ENCODE peak calls at places on chromosomes 4 and X, in ten cellular contexts. J is thoracic aorta, Q is choroid plexus epithelial cell, W is cardiac fibroblast, K is suprapubic skin, U is cardiac muscle cell, V is testis, Y is body of pancreas, X is osteoblast, F is GM12878. T is an unnamed sample.

GRCh38 chrX:78650906-78651437 is 8.2 kb downstream of the RTL3 start:
- DNase-seq in U (no peak), K (no peak), F (peak), W (peak), X (no peak), J (no peak), Y (no peak), V (no peak), Q (peak), T (peak)

GRCh38 chrX:77962068-77962902 is 7.2 kb downstream of the PGAM4 start:
- DNase-seq in K (no peak), U (no peak), J (no peak), X (no peak), Q (peak), Y (no peak), F (no peak), V (no peak), W (peak), T (no peak)

GRCh38 chr4:83639849-83640493 is 104.1 kb downstream of the GPAT3 start:
- DNase-seq in U (peak), Q (peak), W (peak), K (no peak), Y (peak), V (peak), X (no peak), F (peak), J (no peak), T (peak)

GRCh38 chr4:142434519-142435224 is 411.4 kb downstream of the INPP4B start:
- DNase-seq in F (no peak), K (no peak), X (peak), Y (no peak), J (no peak), V (no peak), U (no peak), W (no peak), Q (no peak), T (no peak)

GRCh38 chrX:41922694-41923171 is 621 bp downstream of the CASK start:
- DNase-seq in Y (peak), J (no peak), X (peak), W (peak), K (peak), F (no peak), Q (peak), U (peak), V (peak), T (peak)

GRCh38 chrX:1391707-1392375 is at the start of gene SLC25A6:
- DNase-seq in F (peak), J (peak), Q (peak), U (peak), W (peak), V (peak), X (peak), K (peak), Y (peak), T (peak)

GRCh38 chr4:106369456-106370060 is 980 bp upstream of the GIMD1 start:
- DNase-seq in X (no peak), W (peak), J (no peak), F (peak), Q (peak), U (peak), Y (peak), V (peak), K (no peak), T (peak)

GRCh38 chrX:117990438-117990837 is 126.2 kb downstream of the KLHL13 start:
- DNase-seq in F (no peak), W (no peak), Y (no peak), J (no peak), U (no peak), V (no peak), Q (no peak), K (no peak), X (no peak), T (no peak)

GRCh38 chrX:13283968-13284914 is 35.6 kb downstream of the ATXN3L start:
- DNase-seq in V (no peak), J (no peak), Q (peak), X (peak), W (peak), K (no peak), Y (no peak), F (no peak), U (no peak), T (peak)

GRCh38 chr4:188879598-188879997 is 740.4 kb downstream of the TRIML1 start:
- DNase-seq in W (no peak), V (no peak), X (no peak), Y (no peak), Q (no peak), J (no peak), K (no peak), U (no peak), F (no peak), T (no peak)

GRCh38 chrX:101691823-101692222 is 32.2 kb upstream of the ARMCX2 start:
- DNase-seq in V (no peak), W (no peak), X (no peak), Q (no peak), Y (no peak), U (no peak), F (no peak), K (no peak), J (no peak), T (no peak)

GRCh38 chr4:85486425-85487101 is 11.6 kb downstream of the ARHGAP24 start:
- DNase-seq in V (no peak), X (no peak), W (peak), F (no peak), J (no peak), Q (peak), U (no peak), Y (no peak), K (no peak), T (peak)

GRCh38 chrX:5936438-5936837 is 292.2 kb downstream of the NLGN4X start:
- DNase-seq in Y (no peak), K (no peak), W (peak), V (peak), J (no peak), X (no peak), Q (no peak), F (no peak), U (no peak), T (peak)

GRCh38 chr4:183256756-183257385 is 63.2 kb downstream of the CLDN22 start:
- DNase-seq in K (no peak), Q (peak), J (no peak), Y (peak), U (peak), F (no peak), X (peak), W (peak), V (peak), T (peak)

GRCh38 chr4:110907801-110908313 is 285.0 kb upstream of the PITX2 start:
- DNase-seq in F (no peak), U (no peak), Q (no peak), K (no peak), J (no peak), W (no peak), V (no peak), X (no peak), Y (no peak), T (no peak)

GRCh38 chr4:175635513-175635912 is 176.6 kb downstream of the GPM6A start:
- DNase-seq in X (no peak), V (no peak), W (no peak), J (no peak), Q (no peak), K (no peak), U (no peak), Y (no peak), F (no peak), T (no peak)

GRCh38 chr4:20217521-20217920 is 34.2 kb upstream of the SLIT2 start:
- DNase-seq in X (no peak), K (no peak), F (no peak), V (no peak), U (no peak), W (no peak), Y (no peak), J (no peak), Q (no peak), T (peak)

GRCh38 chr4:87559090-87559837 is 30.1 kb upstream of the SPARCL1 start:
- DNase-seq in V (peak), W (no peak), K (no peak), X (no peak), Q (no peak), F (peak), J (no peak), U (peak), Y (peak), T (no peak)

GRCh38 chrX:132615396-132616131 is 126.7 kb upstream of the MBNL3 start:
- DNase-seq in V (peak), Y (peak), X (no peak), K (peak), U (peak), Q (peak), J (no peak), F (no peak), W (peak), T (peak)

GRCh38 chrX:145715641-145716138 is 101.9 kb upstream of the SLITRK2 start:
- DNase-seq in W (no peak), K (no peak), J (no peak), Y (no peak), X (no peak), U (no peak), Q (no peak), F (no peak), V (no peak), T (no peak)

GRCh38 chr4:82629238-82630000 is 67.6 kb upstream of the TMEM150C start:
- DNase-seq in U (no peak), W (peak), J (no peak), V (no peak), X (no peak), Y (no peak), F (no peak), K (no peak), Q (peak), T (peak)

GRCh38 chr4:3413675-3414420 is 27.9 kb upstream of the HGFAC start:
- DNase-seq in W (no peak), F (no peak), Y (no peak), U (no peak), K (peak), V (no peak), X (peak), J (no peak), Q (no peak), T (no peak)

GRCh38 chr4:30153427-30153826 is 566.7 kb upstream of the PCDH7 start:
- DNase-seq in X (no peak), V (no peak), K (no peak), Q (no peak), F (no peak), W (no peak), J (no peak), U (no peak), Y (no peak), T (no peak)

GRCh38 chr4:2802618-2803531 is 10.0 kb downstream of the SH3BP2 start:
- DNase-seq in F (no peak), Y (no peak), K (peak), X (peak), V (no peak), Q (no peak), U (no peak), J (no peak), W (no peak), T (no peak)

GRCh38 chr4:184446132-184446531 is 28.2 kb downstream of the IRF2 start:
- DNase-seq in Q (no peak), J (no peak), W (no peak), X (no peak), Y (no peak), V (no peak), F (no peak), K (no peak), U (no peak), T (no peak)

GRCh38 chrX:18702362-18703195 is 4.9 kb upstream of the PPEF1 start:
- DNase-seq in J (no peak), Q (peak), U (no peak), Y (no peak), V (no peak), K (no peak), W (peak), F (no peak), X (peak), T (no peak)

GRCh38 chrX:22325091-22325490 is 52.4 kb downstream of the CBLL2 start:
- DNase-seq in X (no peak), V (no peak), F (no peak), Y (no peak), J (no peak), W (peak), Q (peak), U (peak), K (no peak), T (peak)

GRCh38 chr4:138749303-138749702 is 266.3 kb upstream of the NOCT start:
- DNase-seq in J (no peak), Y (no peak), X (no peak), F (no peak), V (no peak), W (peak), Q (peak), U (peak), K (no peak), T (peak)

GRCh38 chr4:156528216-156528615 is 443.4 kb downstream of the PDGFC start:
- DNase-seq in Q (no peak), J (no peak), K (no peak), U (no peak), V (no peak), Y (no peak), F (no peak), W (no peak), X (no peak), T (no peak)

GRCh38 chrX:42096262-42096939 is 173.0 kb upstream of the CASK start:
- DNase-seq in U (no peak), W (peak), Q (peak), V (no peak), K (no peak), Y (no peak), J (no peak), X (peak), F (no peak), T (peak)

GRCh38 chr4:84895283-84895682 is 71.2 kb downstream of the WDFY3 start:
- DNase-seq in Y (no peak), X (no peak), J (no peak), K (no peak), W (no peak), Q (no peak), V (no peak), U (no peak), F (no peak), T (no peak)

GRCh38 chr4:168822481-168822880 is 187.6 kb downstream of the CBR4 start:
- DNase-seq in Q (no peak), F (no peak), U (no peak), J (no peak), X (no peak), V (no peak), Y (no peak), W (no peak), K (no peak), T (no peak)

GRCh38 chr4:89134775-89135319 is 23.5 kb downstream of the TIGD2 start:
- DNase-seq in F (no peak), V (peak), U (no peak), K (no peak), Q (peak), J (no peak), Y (no peak), W (peak), X (no peak), T (peak)

GRCh38 chrX:83469551-83469950 is 38.5 kb upstream of the POU3F4 start:
- DNase-seq in W (peak), Y (peak), F (no peak), X (peak), J (no peak), Q (peak), V (peak), U (peak), K (no peak), T (no peak)

GRCh38 chr4:99300934-99301333 is 10.1 kb upstream of the ADH1A start:
- DNase-seq in U (peak), W (peak), Q (peak), V (peak), F (no peak), J (peak), K (peak), Y (peak), X (peak), T (peak)

GRCh38 chr4:127505203-127505602 is 127.6 kb upstream of the INTU start:
- DNase-seq in U (peak), F (no peak), Y (peak), K (no peak), Q (peak), W (peak), X (no peak), V (peak), J (no peak), T (peak)

GRCh38 chr4:76251448-76252270 is at the start of gene FAM47E:
- DNase-seq in Q (peak), V (peak), F (no peak), J (peak), Y (peak), X (peak), K (peak), U (peak), W (peak), T (peak)
- TF ChIP-seq CTCF in Q (peak), V (no peak), F (no peak), J (peak), Y (peak), X (no peak), K (no peak), U (peak), W (peak), T (no peak)

GRCh38 chrX:86146102-86146501 is 2.1 kb upstream of the DACH2 start:
- DNase-seq in Q (no peak), Y (no peak), U (no peak), F (no peak), X (no peak), W (no peak), V (no peak), J (no peak), K (no peak), T (no peak)

GRCh38 chrX:86154586-86154985 is 6.3 kb downstream of the DACH2 start:
- DNase-seq in Q (no peak), F (no peak), Y (no peak), W (no peak), X (no peak), U (no peak), V (no peak), K (no peak), J (no peak), T (no peak)

GRCh38 chrX:86149089-86149488 is 838 bp downstream of the DACH2 start:
- DNase-seq in U (no peak), W (no peak), F (no peak), K (no peak), J (no peak), X (no peak), Q (no peak), Y (no peak), V (no peak), T (no peak)

GRCh38 chrX:86148024-86148511 is at the start of gene DACH2:
- DNase-seq in U (peak), W (peak), Q (peak), J (peak), F (no peak), K (no peak), Y (peak), X (peak), V (peak), T (peak)

DNA sequence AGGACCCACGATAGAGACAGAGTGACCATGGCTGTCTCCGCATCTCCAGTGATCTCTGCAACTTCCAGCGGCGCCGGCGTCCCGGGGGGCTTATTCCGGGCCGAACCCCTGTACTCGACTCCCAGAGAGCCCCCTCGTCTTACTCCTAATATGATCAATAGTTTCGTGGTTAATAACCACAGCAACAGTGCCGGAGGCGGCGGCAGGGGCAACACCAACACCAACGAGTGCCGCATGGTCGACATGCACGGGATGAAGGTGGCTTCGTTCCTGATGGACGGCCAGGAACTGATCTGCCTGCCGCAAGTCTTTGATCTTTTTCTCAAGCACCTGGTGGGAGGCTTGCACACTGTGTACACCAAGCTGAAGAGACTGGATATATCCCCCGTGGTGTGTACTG is 343 bp downstream of the DACH2 start:
- DNase-seq in V (no peak), U (no peak), K (no peak), F (no peak), X (no peak), Y (no peak), Q (no peak), W (no peak), J (no peak), T (no peak)
- H3K4me3 ChIP-seq in V (peak), U (peak), K (peak), F (no peak), X (peak), Y (no peak), Q (peak), W (peak), J (peak), T (peak)

DNA sequence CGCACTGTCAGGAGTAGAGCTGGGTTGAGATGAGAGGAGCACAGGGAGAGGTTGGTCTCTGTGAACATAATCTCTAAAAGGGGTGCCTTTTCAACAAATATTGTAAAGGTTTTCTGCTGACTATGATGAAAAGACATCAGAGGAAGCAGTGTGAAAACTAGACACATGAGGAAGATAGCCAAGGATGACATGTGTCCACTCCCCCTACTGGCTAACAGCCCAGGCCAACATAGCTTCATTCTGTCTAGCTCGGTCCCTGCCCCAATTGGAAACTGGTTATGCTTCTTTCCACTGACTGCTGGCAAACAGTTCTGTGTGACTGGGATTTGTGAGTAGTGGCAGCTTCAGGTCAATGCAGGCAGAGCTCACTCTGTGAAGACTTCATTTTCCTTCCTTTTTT is 115.4 kb upstream of the ESX1 start:
- DNase-seq in F (no peak), K (no peak), J (no peak), V (peak), U (peak), X (peak), Y (no peak), W (no peak), Q (peak), T (peak)
- TF ChIP-seq CTCF in F (no peak), K (no peak), J (no peak), V (no peak), U (peak), X (no peak), Y (no peak), W (peak), Q (peak), T (no peak)

DNA sequence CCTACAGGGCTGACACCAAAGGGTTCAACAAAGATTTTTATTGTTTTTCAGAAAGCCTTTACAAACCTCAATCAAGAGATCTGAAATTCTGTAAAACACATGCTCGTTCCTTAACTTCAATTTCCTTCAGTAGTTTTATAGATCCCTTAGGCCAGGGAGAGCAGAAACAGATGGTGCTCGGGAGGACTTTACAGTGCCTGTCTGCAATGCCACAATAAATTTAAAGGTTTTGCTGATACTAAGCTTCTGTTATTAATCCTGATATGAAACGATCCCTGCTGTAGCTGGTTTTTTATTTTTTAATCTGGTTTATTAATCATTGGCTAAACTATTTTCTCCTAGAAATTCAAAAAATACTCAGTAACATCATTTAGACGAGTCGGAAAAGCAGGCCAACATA is 39.7 kb downstream of the SHISA3 start:
- DNase-seq in J (no peak), F (no peak), X (no peak), K (no peak), Q (no peak), W (no peak), U (no peak), V (no peak), Y (no peak), T (no peak)
- H3K4me3 ChIP-seq in J (no peak), F (no peak), X (no peak), K (no peak), Q (no peak), W (no peak), U (no peak), V (no peak), Y (no peak), T (no peak)

GRCh38 chrX:11421816-11422528 is 128.8 kb downstream of the AMELX start:
- DNase-seq in X (no peak), Y (no peak), V (no peak), Q (no peak), F (no peak), W (no peak), J (no peak), K (no peak), U (no peak), T (no peak)

GRCh38 chrX:11422529-11422857 is 129.3 kb downstream of the AMELX start:
- DNase-seq in W (no peak), J (no peak), Y (no peak), K (no peak), F (no peak), X (no peak), Q (no peak), V (no peak), U (no peak), T (no peak)

GRCh38 chrX:11423362-11423818 is 130.2 kb downstream of the AMELX start:
- DNase-seq in J (no peak), X (peak), U (no peak), F (peak), Q (peak), Y (peak), W (peak), V (no peak), K (no peak), T (peak)

GRCh38 chrX:11419102-11419501 is 125.9 kb downstream of the AMELX start:
- DNase-seq in F (no peak), K (no peak), V (no peak), Q (no peak), J (no peak), U (no peak), Y (no peak), W (no peak), X (no peak), T (no peak)

DNA sequence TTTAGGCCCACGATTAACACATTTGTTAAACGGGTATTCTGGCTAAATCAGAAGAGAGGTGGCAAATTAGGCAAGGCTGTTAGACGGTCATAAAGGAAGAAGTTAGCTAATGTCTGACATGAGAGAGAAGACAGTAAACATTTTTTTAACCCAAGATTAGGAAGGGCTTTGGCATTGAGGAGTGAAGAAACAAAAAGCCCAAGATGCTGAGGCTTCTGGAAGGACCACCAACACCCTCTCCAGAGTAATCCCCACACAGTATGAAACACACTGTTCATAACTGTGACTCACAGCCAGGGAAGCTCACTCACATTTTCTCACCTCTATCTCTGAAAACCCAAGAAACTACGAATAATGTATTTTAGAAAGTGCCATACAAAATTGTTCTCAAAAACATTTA is 127.6 kb downstream of the AMELX start:
- DNase-seq in Q (no peak), Y (no peak), W (no peak), K (no peak), J (no peak), U (no peak), F (no peak), X (no peak), V (no peak), T (no peak)
- TF ChIP-seq CTCF in Q (no peak), Y (no peak), W (no peak), K (no peak), J (no peak), U (no peak), F (no peak), X (no peak), V (no peak), T (no peak)

T was measured in AG10803.